ENCODE peak calls at places on chromosomes 12 and 14, in four cellular contexts. One of them, this sample, is unnamed.

GRCh38 chr12:101599771-101600486 is 5.2 kb downstream of the MYBPC1 start:
- DNase-seq in lung: no peak
- DNase-seq in ascending aorta: no peak
- DNase-seq in CD8-positive, alpha-beta memory T cell: no peak
- DNase-seq in this sample: no peak

GRCh38 chr12:32273712-32274111 is 125.6 kb upstream of the FGD4 start:
- DNase-seq in CD8-positive, alpha-beta memory T cell: no peak
- DNase-seq in lung: no peak
- DNase-seq in ascending aorta: no peak
- DNase-seq in this sample: no peak

GRCh38 chr12:13811061-13811460 is 170.3 kb downstream of the GRIN2B start:
- DNase-seq in lung: no peak
- DNase-seq in ascending aorta: no peak
- DNase-seq in CD8-positive, alpha-beta memory T cell: no peak
- DNase-seq in this sample: no peak

GRCh38 chr14:74508292-74508731 is 14.7 kb downstream of the ISCA2 start:
- DNase-seq in lung: no peak
- DNase-seq in CD8-positive, alpha-beta memory T cell: no peak
- DNase-seq in ascending aorta: no peak
- DNase-seq in this sample: no peak

GRCh38 chr14:61346793-61347192 is 25.4 kb downstream of the PRKCH start:
- DNase-seq in lung: no peak
- DNase-seq in CD8-positive, alpha-beta memory T cell: no peak
- DNase-seq in ascending aorta: no peak
- DNase-seq in this sample: no peak

GRCh38 chr12:16844875-16845274 is 238.9 kb upstream of the LMO3 start:
- DNase-seq in ascending aorta: no peak
- DNase-seq in lung: no peak
- DNase-seq in CD8-positive, alpha-beta memory T cell: no peak
- DNase-seq in this sample: no peak

GRCh38 chr14:51616256-51616655 is 35.5 kb upstream of the FRMD6 start:
- DNase-seq in lung: no peak
- DNase-seq in CD8-positive, alpha-beta memory T cell: no peak
- DNase-seq in ascending aorta: no peak
- DNase-seq in this sample: no peak

GRCh38 chr12:15276088-15276698 is 46.1 kb upstream of the PTPRO start:
- DNase-seq in lung: no peak
- DNase-seq in ascending aorta: no peak
- DNase-seq in CD8-positive, alpha-beta memory T cell: no peak
- DNase-seq in this sample: no peak

GRCh38 chr14:101288436-101289229 is 272.7 kb upstream of the DIO3 start:
- DNase-seq in ascending aorta: no peak
- DNase-seq in CD8-positive, alpha-beta memory T cell: no peak
- DNase-seq in lung: no peak
- DNase-seq in this sample: no peak

GRCh38 chr12:117472983-117473382 is 111.6 kb upstream of the NOS1 start:
- DNase-seq in lung: no peak
- DNase-seq in ascending aorta: no peak
- DNase-seq in CD8-positive, alpha-beta memory T cell: no peak
- DNase-seq in this sample: no peak

GRCh38 chr12:90102957-90103652 is 394.5 kb upstream of the ATP2B1 start:
- DNase-seq in ascending aorta: no peak
- DNase-seq in CD8-positive, alpha-beta memory T cell: no peak
- DNase-seq in lung: no peak
- DNase-seq in this sample: no peak

GRCh38 chr12:119153477-119154434 is 25.0 kb upstream of the HSPB8 start:
- DNase-seq in lung: peak; percentile 77
- DNase-seq in ascending aorta: no peak
- DNase-seq in CD8-positive, alpha-beta memory T cell: no peak
- DNase-seq in this sample: no peak

GRCh38 chr12:52903285-52903854 is 1.5 kb downstream of the KRT8 start:
- DNase-seq in lung: peak; percentile 75
- DNase-seq in ascending aorta: peak; percentile 21
- DNase-seq in CD8-positive, alpha-beta memory T cell: peak; percentile 35
- DNase-seq in this sample: peak; percentile 61

GRCh38 chr12:52901715-52902541 is 2.9 kb downstream of the KRT8 start:
- DNase-seq in CD8-positive, alpha-beta memory T cell: no peak
- DNase-seq in lung: no peak
- DNase-seq in ascending aorta: no peak
- DNase-seq in this sample: no peak

GRCh38 chr12:52900896-52901714 is 3.8 kb downstream of the KRT8 start:
- DNase-seq in lung: no peak
- DNase-seq in ascending aorta: no peak
- DNase-seq in CD8-positive, alpha-beta memory T cell: no peak
- DNase-seq in this sample: no peak

GRCh38 chr12:52899338-52900035 is 5.4 kb downstream of the KRT8 start:
- DNase-seq in CD8-positive, alpha-beta memory T cell: no peak
- DNase-seq in lung: no peak
- DNase-seq in ascending aorta: no peak
- DNase-seq in this sample: no peak

DNA sequence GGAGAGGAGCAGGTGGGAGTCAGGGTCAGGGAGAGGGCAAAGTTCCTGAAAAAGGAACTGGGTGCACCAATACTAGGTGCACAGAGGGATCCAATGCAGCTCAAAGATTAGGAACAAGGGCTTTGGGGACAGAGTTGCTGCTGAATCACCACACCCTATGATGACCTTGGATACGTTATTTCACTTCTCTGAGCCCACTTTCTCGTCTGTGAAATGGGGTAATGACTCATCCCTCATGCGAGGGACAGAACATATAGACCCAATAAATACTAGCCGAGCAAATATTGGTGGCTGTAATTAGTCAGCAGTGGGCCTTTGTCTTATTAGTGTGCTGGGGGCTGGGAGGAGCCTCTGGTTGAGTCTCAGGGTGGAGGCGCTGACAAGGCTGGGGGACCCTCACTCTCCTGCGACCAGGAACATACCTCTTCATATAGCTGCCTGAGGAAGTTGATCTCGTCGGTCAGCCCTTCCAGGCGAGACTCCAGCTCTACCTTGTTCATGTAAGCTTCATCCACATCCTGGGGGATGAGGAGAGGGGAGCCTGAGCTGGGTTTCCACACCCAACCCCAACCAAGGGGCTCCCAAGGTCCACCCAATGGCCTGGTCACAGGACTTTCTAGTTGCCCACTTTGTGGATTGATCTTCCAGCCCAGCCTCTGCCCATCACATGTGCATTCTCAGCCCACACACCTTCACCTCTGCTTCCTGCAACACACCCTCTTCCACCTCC is 4.5 kb downstream of the KRT8 start:
- DNase-seq in ascending aorta: no peak
- DNase-seq in CD8-positive, alpha-beta memory T cell: no peak
- DNase-seq in lung: no peak
- DNase-seq in this sample: no peak
- H3K4me1 ChIP-seq in ascending aorta: peaks cover 10% of the 10 kb centered on the region
- H3K4me1 ChIP-seq in CD8-positive, alpha-beta memory T cell: peaks cover 7% of the 10 kb centered on the region
- H3K4me1 ChIP-seq in lung: no peaks in the 10 kb centered on the region
- H3K4me1 ChIP-seq in this sample: peaks cover 71% of the 10 kb centered on the region

DNA sequence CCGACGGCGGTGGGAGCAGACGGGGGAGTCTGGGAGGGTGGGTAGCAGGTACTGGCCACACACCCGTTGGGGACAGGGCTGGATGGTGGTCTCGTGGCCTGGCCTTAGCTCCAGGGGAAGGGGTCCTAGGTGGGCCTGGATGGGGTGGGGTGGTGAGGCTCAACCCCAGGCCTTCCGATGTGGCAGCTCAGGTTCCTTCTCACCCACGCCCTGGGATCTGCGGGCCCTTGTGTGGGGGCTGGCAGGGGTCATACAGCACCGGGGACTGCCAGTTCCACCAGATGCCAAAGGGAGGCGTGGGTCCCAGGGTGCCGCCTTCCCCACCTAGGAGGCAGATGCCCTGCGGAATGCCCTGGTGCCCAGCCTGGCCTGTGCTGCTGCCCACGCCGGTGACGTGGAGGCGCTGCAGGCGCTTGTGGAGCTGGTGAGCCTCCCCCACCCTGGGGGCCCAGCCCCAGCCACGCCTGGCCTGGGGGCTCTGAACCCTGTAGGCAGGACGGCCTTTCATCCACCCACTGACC is 21.0 kb downstream of the ASPG start:
- DNase-seq in CD8-positive, alpha-beta memory T cell: no peak
- DNase-seq in ascending aorta: no peak
- DNase-seq in lung: no peak
- DNase-seq in this sample: no peak
- H3K4me1 ChIP-seq in CD8-positive, alpha-beta memory T cell: no peaks in the 10 kb centered on the region
- H3K4me1 ChIP-seq in ascending aorta: no peaks in the 10 kb centered on the region
- H3K4me1 ChIP-seq in lung: no peaks in the 10 kb centered on the region
- H3K4me1 ChIP-seq in this sample: no peaks in the 10 kb centered on the region

GRCh38 chr12:54374555-54375257 is 9.8 kb downstream of the ZNF385A start:
- DNase-seq in lung: no peak
- DNase-seq in CD8-positive, alpha-beta memory T cell: no peak
- DNase-seq in ascending aorta: no peak
- DNase-seq in this sample: no peak
- H3K4me1 ChIP-seq in lung: no peaks in the 10 kb centered on the region
- H3K4me1 ChIP-seq in CD8-positive, alpha-beta memory T cell: peaks cover 4% of the 10 kb centered on the region
- H3K4me1 ChIP-seq in ascending aorta: peaks cover 14% of the 10 kb centered on the region
- H3K4me1 ChIP-seq in this sample: no peaks in the 10 kb centered on the region

GRCh38 chr14:22489247-22489551 is 99.8 kb downstream of the DAD1 start:
- DNase-seq in lung: no peak
- DNase-seq in CD8-positive, alpha-beta memory T cell: no peak
- DNase-seq in ascending aorta: no peak
- DNase-seq in this sample: no peak
- H3K4me1 ChIP-seq in lung: peaks cover 11% of the 10 kb centered on the region
- H3K4me1 ChIP-seq in CD8-positive, alpha-beta memory T cell: no peaks in the 10 kb centered on the region
- H3K4me1 ChIP-seq in ascending aorta: no peaks in the 10 kb centered on the region
- H3K4me1 ChIP-seq in this sample: peaks cover 13% of the 10 kb centered on the region

GRCh38 chr14:103073367-103073875 is 10.6 kb upstream of the LBHD2 start:
- DNase-seq in CD8-positive, alpha-beta memory T cell: no peak
- DNase-seq in lung: no peak
- DNase-seq in ascending aorta: no peak
- DNase-seq in this sample: no peak
- H3K4me1 ChIP-seq in CD8-positive, alpha-beta memory T cell: no peaks in the 10 kb centered on the region
- H3K4me1 ChIP-seq in lung: no peaks in the 10 kb centered on the region
- H3K4me1 ChIP-seq in ascending aorta: peaks cover 5% of the 10 kb centered on the region
- H3K4me1 ChIP-seq in this sample: peaks cover under 1% of the 10 kb centered on the region

DNA sequence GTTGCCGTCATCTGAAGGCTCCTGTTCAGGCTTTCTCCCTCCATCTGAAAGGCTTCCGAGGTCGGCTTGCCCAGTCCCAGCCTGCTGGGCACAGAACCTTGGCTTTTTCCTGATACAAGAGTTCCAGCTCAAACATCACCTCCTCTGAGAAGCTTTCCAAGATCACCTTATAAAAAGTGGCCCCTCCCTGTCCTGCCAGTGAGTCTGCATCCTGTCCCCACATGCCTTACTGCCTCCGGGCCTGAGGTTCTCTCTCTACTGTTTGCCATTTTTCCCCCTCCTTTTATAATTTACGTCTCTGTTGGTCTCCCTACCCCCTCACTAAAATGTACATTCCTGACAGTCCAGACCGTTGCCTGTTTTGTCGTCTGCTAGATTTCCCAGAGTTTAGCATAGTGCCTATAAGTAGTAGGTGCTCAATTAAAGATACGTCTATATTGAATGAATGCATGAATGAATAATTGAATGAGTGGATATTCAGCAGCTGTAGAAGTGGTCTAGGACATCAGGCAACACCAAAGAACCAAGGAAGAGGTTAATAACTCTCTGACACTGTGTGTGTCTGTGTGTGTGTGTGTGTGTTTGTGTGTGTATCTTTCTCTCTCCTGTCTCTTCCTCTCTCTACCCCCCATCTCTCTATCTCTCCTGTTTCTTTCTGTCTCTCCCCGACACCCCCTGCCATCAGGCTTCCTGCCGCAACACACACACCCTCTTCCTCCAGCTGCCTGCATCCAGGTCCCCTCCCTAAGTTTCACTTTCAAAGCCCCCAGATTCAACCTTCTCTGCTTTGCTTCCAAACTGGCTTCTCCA is 119.7 kb upstream of the NCOR2 start:
- DNase-seq in lung: no peak
- DNase-seq in CD8-positive, alpha-beta memory T cell: no peak
- DNase-seq in ascending aorta: no peak
- DNase-seq in this sample: no peak
- H3K4me1 ChIP-seq in lung: no peaks in the 10 kb centered on the region
- H3K4me1 ChIP-seq in CD8-positive, alpha-beta memory T cell: peaks cover 22% of the 10 kb centered on the region
- H3K4me1 ChIP-seq in ascending aorta: peaks cover 35% of the 10 kb centered on the region
- H3K4me1 ChIP-seq in this sample: peaks cover 41% of the 10 kb centered on the region

GRCh38 chr12:121536929-121537813 is 43.7 kb downstream of the KDM2B start:
- DNase-seq in CD8-positive, alpha-beta memory T cell: peak; percentile 59
- DNase-seq in lung: peak; percentile 87
- DNase-seq in ascending aorta: peak; percentile 57
- DNase-seq in this sample: peak; percentile 85
- H3K4me1 ChIP-seq in CD8-positive, alpha-beta memory T cell: peaks cover 42% of the 10 kb centered on the region
- H3K4me1 ChIP-seq in lung: peaks cover 3% of the 10 kb centered on the region
- H3K4me1 ChIP-seq in ascending aorta: peaks cover 12% of the 10 kb centered on the region
- H3K4me1 ChIP-seq in this sample: peaks cover 21% of the 10 kb centered on the region

GRCh38 chr14:59202031-59202430 is 13.6 kb downstream of the DAAM1 start:
- DNase-seq in ascending aorta: no peak
- DNase-seq in lung: no peak
- DNase-seq in CD8-positive, alpha-beta memory T cell: no peak
- DNase-seq in this sample: no peak

GRCh38 chr14:59206892-59207291 is 18.4 kb downstream of the DAAM1 start:
- DNase-seq in lung: no peak
- DNase-seq in CD8-positive, alpha-beta memory T cell: no peak
- DNase-seq in ascending aorta: no peak
- DNase-seq in this sample: no peak

GRCh38 chr14:59208224-59208814 is 19.9 kb downstream of the DAAM1 start:
- DNase-seq in CD8-positive, alpha-beta memory T cell: no peak
- DNase-seq in ascending aorta: no peak
- DNase-seq in lung: no peak
- DNase-seq in this sample: no peak

GRCh38 chr14:59207506-59207933 is 19.1 kb downstream of the DAAM1 start:
- DNase-seq in ascending aorta: no peak
- DNase-seq in CD8-positive, alpha-beta memory T cell: no peak
- DNase-seq in lung: no peak
- DNase-seq in this sample: no peak

DNA sequence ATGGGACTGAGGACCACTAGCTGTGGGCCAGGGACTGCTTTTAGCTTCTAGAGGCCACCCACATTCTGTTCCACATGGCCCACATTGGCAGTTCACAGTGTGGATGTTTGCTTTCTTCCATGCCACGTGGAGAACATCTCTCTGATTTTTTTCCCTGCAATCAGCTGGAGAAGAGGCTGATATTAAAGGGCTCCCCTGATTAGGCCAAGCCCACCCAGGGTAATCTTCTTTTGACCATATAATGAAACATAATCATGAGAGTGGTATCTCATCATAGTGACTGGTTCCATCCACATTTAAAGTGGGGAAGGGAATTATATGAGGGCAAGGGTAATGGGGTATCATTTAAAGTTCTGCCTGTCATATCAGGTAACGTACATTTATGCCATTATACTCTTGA is 15.8 kb downstream of the DAAM1 start:
- DNase-seq in lung: no peak
- DNase-seq in CD8-positive, alpha-beta memory T cell: no peak
- DNase-seq in ascending aorta: no peak
- DNase-seq in this sample: no peak
- H3K4me1 ChIP-seq in lung: peaks cover 18% of the 10 kb centered on the region
- H3K4me1 ChIP-seq in CD8-positive, alpha-beta memory T cell: no peaks in the 10 kb centered on the region
- H3K4me1 ChIP-seq in ascending aorta: peaks cover 42% of the 10 kb centered on the region
- H3K4me1 ChIP-seq in this sample: no peaks in the 10 kb centered on the region

GRCh38 chr12:105233045-105233905 is 2.7 kb downstream of the APPL2 start:
- DNase-seq in lung: no peak
- DNase-seq in CD8-positive, alpha-beta memory T cell: no peak
- DNase-seq in ascending aorta: no peak
- DNase-seq in this sample: no peak
- H3K4me1 ChIP-seq in lung: peaks cover 28% of the 10 kb centered on the region
- H3K4me1 ChIP-seq in CD8-positive, alpha-beta memory T cell: peaks cover 43% of the 10 kb centered on the region
- H3K4me1 ChIP-seq in ascending aorta: peaks cover 31% of the 10 kb centered on the region
- H3K4me1 ChIP-seq in this sample: peaks cover 41% of the 10 kb centered on the region

GRCh38 chr12:52608161-52608560 is 6.9 kb upstream of the KRT72 start:
- DNase-seq in ascending aorta: no peak
- DNase-seq in lung: no peak
- DNase-seq in CD8-positive, alpha-beta memory T cell: no peak
- DNase-seq in this sample: no peak
- H3K4me1 ChIP-seq in ascending aorta: no peaks in the 10 kb centered on the region
- H3K4me1 ChIP-seq in lung: no peaks in the 10 kb centered on the region
- H3K4me1 ChIP-seq in CD8-positive, alpha-beta memory T cell: peaks cover 94% of the 10 kb centered on the region
- H3K4me1 ChIP-seq in this sample: no peaks in the 10 kb centered on the region